ENCODE peak calls at places on chromosome 12, in five cellular contexts. One of them, this sample, is unnamed.

GRCh38 chr12:116736962-116737773 is 701 bp downstream of the SPRING1 start:
- DNase-seq in H7: peak; percentile 74
- DNase-seq in NCI-H187: no peak
- DNase-seq in NCI-H1048: no peak
- DNase-seq in amygdala: no peak
- DNase-seq in this sample: no peak

GRCh38 chr12:53207042-53207441 is at the start of gene ITGB7:
- DNase-seq in NCI-H187: no peak
- DNase-seq in NCI-H1048: no peak
- DNase-seq in amygdala: no peak
- DNase-seq in H7: no peak
- DNase-seq in this sample: no peak

GRCh38 chr12:132550830-132551229 is 59.6 kb downstream of the LRCOL1 start:
- DNase-seq in H7: peak; percentile 67
- DNase-seq in NCI-H1048: no peak
- DNase-seq in NCI-H187: no peak
- DNase-seq in amygdala: no peak
- DNase-seq in this sample: no peak

GRCh38 chr12:86917121-86917520 is 660.9 kb upstream of the MGAT4C start:
- DNase-seq in amygdala: no peak
- DNase-seq in NCI-H187: no peak
- DNase-seq in NCI-H1048: no peak
- DNase-seq in H7: no peak
- DNase-seq in this sample: no peak

GRCh38 chr12:121138284-121138683 is 5.6 kb downstream of the P2RX7 start:
- DNase-seq in H7: peak; percentile 56
- DNase-seq in NCI-H187: no peak
- DNase-seq in amygdala: no peak
- DNase-seq in NCI-H1048: no peak
- DNase-seq in this sample: no peak

GRCh38 chr12:122726056-122726558 is 4.5 kb downstream of the HCAR1 start:
- DNase-seq in H7: no peak
- DNase-seq in NCI-H187: no peak
- DNase-seq in NCI-H1048: no peak
- DNase-seq in amygdala: no peak
- DNase-seq in this sample: peak; percentile 32

GRCh38 chr12:49903700-49904423 is at the start of gene FAIM2:
- DNase-seq in amygdala: peak; percentile 85
- DNase-seq in NCI-H187: peak; percentile 80
- DNase-seq in H7: peak; percentile 90
- DNase-seq in NCI-H1048: no peak
- DNase-seq in this sample: peak; percentile 88

GRCh38 chr12:116299548-116300150 is 22.2 kb upstream of the MED13L start:
- DNase-seq in H7: no peak
- DNase-seq in amygdala: no peak
- DNase-seq in NCI-H1048: no peak
- DNase-seq in NCI-H187: no peak
- DNase-seq in this sample: no peak

GRCh38 chr12:73221398-73221797 is 949.2 kb downstream of the TRHDE start:
- DNase-seq in amygdala: no peak
- DNase-seq in H7: no peak
- DNase-seq in NCI-H1048: no peak
- DNase-seq in NCI-H187: no peak
- DNase-seq in this sample: no peak

GRCh38 chr12:52496590-52497071 is 3.6 kb upstream of the KRT6A start:
- DNase-seq in NCI-H1048: no peak
- DNase-seq in NCI-H187: no peak
- DNase-seq in amygdala: no peak
- DNase-seq in H7: peak; percentile 56
- DNase-seq in this sample: no peak